ENCODE peak calls at places on chromosomes 5 and 9, in five cellular contexts. Y, D, I, O and R are unnamed samples. For H3K4me1, the result is how much of the 10 kb centered on the place peaks cover.

GRCh38 chr5:123785160-123786001 is 273.4 kb downstream of the CSNK1G3 start:
- DNase-seq in O (peak), I (peak), D (no peak), Y (peak), R (peak)

GRCh38 chr5:35656721-35657120 is 39.1 kb downstream of the SPEF2 start:
- DNase-seq in D (peak), I (no peak), O (peak), Y (no peak), R (peak)

GRCh38 chr9:81499571-81499970 is 189.8 kb downstream of the TLE1 start:
- DNase-seq in D (no peak), I (no peak), Y (no peak), O (no peak), R (no peak)

GRCh38 chr9:13387668-13388124 is 108.2 kb upstream of the MPDZ start:
- DNase-seq in Y (no peak), I (no peak), O (peak), D (no peak), R (peak)

GRCh38 chr5:93117753-93118531 is 463.1 kb downstream of the NR2F1-AS1 start:
- DNase-seq in I (peak), O (peak), Y (no peak), D (no peak), R (peak)

GRCh38 chr9:121954477-121955175 is 138.5 kb downstream of the TTLL11 start:
- DNase-seq in Y (no peak), I (no peak), O (no peak), D (no peak), R (peak)

GRCh38 chr5:775960-776861 is 8.3 kb downstream of the ZDHHC11B start:
- DNase-seq in I (no peak), Y (no peak), D (peak), O (no peak), R (no peak)

GRCh38 chr5:168020522-168021294 is 270.7 kb upstream of the WWC1 start:
- DNase-seq in I (no peak), Y (no peak), D (no peak), O (peak), R (peak)

GRCh38 chr9:127162046-127162445 is 39.6 kb upstream of the ANGPTL2 start:
- DNase-seq in O (no peak), I (peak), Y (no peak), D (no peak), R (no peak)

GRCh38 chr9:106689089-106689488 is 173.9 kb upstream of the ZNF462 start:
- DNase-seq in O (peak), D (no peak), I (no peak), Y (no peak), R (no peak)

GRCh38 chr9:115733318-115733717 is 420.3 kb upstream of the PAPPA start:
- DNase-seq in O (peak), D (no peak), I (no peak), Y (no peak), R (peak)

GRCh38 chr5:116766470-116766947 is 191.9 kb upstream of the SEMA6A start:
- DNase-seq in O (peak), D (no peak), I (peak), Y (no peak), R (peak)

GRCh38 chr5:35618791-35619190 is 1.1 kb downstream of the SPEF2 start:
- DNase-seq in Y (no peak), I (no peak), O (peak), D (no peak), R (no peak)

GRCh38 chr9:21611896-21612295 is 129.8 kb upstream of the IFNE start:
- DNase-seq in O (peak), Y (no peak), D (no peak), I (peak), R (peak)

GRCh38 chr9:30773427-30773826 is 1611.0 kb upstream of the ACO1 start:
- DNase-seq in I (no peak), Y (no peak), D (no peak), O (no peak), R (no peak)

GRCh38 chr9:130331573-130331972 is 66.0 kb downstream of the HMCN2 start:
- DNase-seq in D (no peak), I (peak), O (peak), Y (peak), R (peak)

DNA sequence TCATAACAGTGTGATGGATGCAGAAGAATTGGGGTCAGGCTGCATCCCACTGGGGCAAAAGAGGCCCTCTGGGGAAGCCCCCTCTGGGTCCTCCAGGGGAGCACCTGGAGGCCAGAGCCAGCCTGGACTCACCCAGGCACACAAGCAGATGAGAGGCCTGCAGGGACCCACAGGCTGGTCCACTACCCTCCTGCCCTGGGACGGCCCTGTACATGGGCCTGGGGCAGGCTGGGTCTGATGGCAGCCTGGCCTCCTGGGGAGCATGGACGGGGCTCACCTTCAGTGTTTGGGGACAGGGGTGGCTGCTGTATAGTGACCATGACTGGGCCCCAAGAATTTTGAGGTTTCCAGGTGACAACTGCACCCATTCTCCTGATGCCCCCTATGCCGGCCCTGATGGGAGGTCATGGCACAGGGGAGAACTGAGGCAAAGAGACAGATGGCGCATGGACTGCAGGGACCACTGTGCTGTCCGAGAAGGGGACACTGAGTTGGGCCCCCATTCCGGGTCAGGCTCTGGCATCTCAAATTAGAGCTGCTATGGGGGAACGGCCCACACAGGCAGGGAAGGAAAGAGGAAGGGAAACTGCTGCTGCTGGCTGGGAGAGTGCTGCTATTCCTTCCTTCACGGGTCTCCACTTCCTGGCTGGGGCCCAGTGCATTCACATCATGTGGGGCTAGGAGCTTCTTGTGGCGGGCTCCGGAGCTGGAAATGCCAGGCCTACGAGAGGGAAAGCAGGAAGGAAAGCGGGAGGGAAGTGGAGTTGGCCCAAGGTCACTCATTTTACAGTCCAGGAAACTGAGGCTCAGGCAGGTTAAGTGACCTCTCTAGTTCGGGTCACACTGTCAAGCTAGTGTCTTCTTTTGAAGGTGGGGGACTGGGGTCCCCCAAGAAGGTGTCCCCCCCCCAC is 1.5 kb upstream of the CARD19 start:
- DNase-seq in I (no peak), O (no peak), Y (peak), D (no peak), R (no peak)
- H3K4me1 ChIP-seq in I (under half), O (under half), Y (under half), D (under half), R (under half)

DNA sequence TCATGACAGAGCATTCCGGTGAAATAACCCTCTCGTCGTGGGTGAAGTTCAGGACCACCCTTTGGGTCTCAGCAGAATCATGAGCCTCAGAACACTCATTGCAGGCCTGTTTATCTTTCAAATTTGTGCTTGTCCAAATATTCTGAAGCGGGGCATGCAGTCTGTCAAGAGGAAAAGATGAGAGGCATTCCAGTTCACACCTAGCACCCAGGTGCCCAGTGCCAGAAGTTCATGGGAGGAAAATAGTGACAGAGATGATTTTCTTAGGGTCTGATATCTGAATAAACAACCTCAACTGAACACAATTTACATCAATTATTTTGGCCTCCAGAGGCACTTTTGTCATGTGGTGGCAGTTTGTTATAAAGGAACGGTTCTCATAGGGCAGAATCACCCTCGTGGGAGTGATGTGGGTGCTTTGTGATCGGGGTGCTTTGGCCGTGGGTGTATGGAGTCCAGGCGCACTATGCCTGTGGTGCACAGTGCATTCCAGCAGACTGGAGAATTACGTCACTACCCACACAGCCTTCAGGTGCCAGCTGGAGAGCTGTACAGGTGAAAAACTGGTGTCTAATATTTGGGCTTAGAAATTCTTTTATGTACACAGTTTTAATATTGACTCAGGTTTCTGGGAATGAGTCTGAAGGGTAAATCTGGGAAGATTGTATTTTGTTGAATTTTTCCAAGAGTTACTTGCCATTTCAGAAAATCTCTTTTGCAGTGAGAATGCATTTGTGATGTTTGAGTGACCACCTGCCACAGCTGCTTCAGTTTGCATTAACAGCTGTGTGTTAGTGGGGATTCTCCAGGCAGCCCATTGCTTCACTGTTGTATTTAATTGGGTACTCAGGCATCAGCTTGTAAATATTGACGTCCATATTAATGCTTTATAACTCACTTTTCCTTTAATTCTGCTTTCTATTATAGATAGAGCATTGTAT is 289.3 kb downstream of the FANCC start:
- DNase-seq in O (no peak), Y (no peak), I (peak), D (no peak), R (no peak)
- H3K9ac ChIP-seq in O (no peak), Y (no peak), I (no peak), D (no peak), R (no peak)

DNA sequence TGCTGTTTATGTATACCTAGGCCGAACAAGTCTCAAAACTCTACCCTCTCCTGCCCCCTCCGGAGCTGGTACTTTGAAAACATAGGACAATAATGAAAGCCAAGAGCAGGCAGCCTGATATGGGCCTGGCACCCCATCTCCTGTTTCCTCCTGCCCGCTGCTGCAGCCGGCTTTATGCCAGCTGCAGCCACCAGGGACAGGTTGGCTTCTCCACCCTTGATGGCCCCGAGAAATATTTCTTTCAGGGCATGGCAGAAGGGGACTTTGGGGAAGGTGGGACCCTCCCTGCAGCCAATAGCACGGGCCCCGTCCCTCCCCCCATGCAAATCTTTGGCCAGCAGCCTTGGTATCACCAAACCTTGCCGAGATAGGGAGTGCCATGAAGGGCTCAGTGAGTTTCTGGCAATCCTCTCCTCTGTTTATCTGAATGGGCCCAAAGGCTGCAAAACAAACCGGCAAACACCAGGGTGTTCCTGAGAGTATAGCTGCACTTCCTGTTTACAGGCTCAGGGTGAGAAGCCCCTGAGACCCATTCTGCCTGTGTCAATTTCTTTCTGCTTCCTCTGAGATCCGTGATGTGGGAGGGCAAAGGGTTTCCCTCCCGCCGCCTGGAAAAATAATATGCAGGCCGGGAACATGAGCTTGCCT is 73.4 kb upstream of the BOD1 start:
- DNase-seq in Y (no peak), O (no peak), D (no peak), I (no peak), R (no peak)
- H2AFZ ChIP-seq in Y (peak), O (no peak), D (no peak), I (no peak), R (no peak)

DNA sequence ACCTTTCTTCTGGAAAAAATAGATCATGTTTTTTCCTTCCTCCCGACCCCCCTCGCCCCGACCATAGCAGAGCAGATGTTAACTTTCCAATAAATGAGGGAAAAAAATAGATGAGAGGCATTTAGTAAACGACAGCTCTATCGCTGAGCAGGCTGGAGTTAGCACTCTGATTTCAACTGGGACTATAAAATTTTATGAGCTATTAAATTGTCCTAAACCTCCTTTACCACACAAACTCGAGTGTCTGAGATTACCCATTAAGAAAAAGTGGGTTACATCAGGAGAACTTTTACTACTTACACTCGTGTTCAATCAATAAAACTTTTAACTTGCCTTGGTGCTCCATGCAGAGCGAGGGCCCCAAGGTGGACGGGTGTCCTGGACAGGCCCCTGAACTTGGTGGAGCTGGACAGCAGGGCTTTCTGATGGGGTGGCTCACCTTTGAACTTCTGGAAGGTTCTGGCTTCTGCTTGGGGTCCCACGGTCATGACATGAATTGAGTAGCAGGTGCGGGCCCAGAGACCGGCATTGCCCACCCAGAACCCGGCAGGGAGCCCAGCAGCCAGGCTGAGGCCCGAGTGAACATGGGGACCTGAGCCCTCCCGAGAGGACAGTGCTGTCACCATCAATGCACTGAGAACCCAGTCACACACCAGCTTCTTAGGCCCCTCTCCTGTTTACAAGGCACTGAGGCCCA is 59.9 kb upstream of the RNU6ATAC start:
- DNase-seq in D (no peak), I (no peak), O (no peak), Y (no peak), R (no peak)
- H3K4me1 ChIP-seq in D (under half), I (under half), O (under half), Y (under half), R (under half)

DNA sequence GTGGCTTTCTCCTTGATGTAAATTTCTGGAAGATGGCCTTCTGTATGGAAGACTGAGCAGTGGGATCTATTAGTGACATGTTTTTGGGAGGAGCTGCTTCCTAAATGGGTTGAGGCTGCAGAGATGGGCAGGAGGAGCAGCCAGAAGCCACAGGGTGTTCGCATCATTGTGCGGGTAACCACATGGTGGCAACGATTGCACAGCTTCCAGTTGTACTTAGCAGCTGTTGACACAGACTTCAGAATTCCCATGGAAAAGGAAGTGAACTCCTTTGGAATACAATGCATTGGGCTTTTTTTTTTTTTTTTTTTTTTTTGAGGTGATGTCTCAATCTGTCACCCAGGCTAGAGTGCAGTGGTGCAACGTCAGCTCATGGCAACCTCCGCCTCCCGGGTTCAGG is 297.3 kb downstream of the NR3C1 start:
- DNase-seq in Y (peak), O (peak), D (no peak), I (peak), R (peak)
- H3K9ac ChIP-seq in Y (no peak), O (no peak), D (no peak), I (no peak), R (no peak)

DNA sequence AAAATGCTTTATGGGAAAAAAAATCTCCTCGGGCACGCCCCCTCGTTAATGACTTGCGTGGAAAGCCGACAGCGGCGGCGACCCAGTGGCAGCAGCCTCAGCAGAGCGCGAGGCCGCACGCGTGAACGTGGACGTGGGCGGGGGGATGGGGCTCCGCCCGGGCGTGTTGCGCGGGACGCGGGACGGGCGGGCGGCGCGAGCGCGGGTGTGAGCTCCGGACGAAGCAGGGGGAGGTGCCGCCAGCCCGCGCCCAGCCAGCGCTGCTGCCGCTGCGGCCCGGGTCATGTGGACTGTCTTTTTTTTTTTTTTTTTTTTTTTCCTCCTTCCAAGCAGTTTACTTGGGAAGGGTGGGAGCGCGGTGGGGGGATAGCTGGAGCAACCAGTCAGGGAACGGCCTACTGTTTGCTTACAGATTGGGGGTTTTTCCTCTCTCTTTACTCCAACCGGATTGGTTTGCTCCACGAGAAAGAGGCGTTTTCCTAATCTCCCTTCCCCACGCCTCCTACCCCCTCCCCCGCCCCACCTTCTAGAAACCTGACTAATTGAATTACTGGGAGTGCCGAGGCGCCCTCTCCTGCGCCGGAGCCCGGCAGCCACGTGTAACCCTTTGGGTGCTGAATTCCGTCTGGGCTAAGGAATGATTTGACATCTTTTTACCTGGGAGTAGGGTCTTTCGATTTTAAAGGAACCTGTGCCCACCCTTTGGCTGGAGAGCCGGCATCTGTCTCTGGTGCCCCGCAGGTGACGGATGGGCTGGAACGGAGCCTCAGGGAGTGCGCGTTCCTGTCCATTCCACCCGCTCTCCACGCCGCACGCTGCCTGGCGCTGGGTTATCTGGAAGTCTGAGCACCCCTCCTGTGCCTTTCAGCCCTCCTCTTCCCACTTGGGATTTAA is 1.7 kb upstream of the EFNA5 start:
- DNase-seq in O (peak), I (peak), D (peak), Y (peak), R (peak)
- H2AFZ ChIP-seq in O (peak), I (peak), D (no peak), Y (no peak), R (peak)

GRCh38 chr9:37956423-37956820 is 52.5 kb upstream of the SLC25A51 start:
- DNase-seq in D (no peak), Y (no peak), O (no peak), I (no peak), R (no peak)
- H3K4me1 ChIP-seq in D (under half), Y (under half), O (under half), I (under half), R (under half)